ENCODE peak calls at places on chromosomes 3 and 15, in four cellular contexts. One of them, this sample, is unnamed.

GRCh38 chr3:13539671-13540070 is 9.3 kb upstream of the FBLN2 start:
- DNase-seq in ascending aorta: no peak
- DNase-seq in AG04450: no peak
- DNase-seq in body of pancreas: no peak
- DNase-seq in this sample: no peak

GRCh38 chr3:132268956-132269355 is 48.3 kb upstream of the ACP3 start:
- DNase-seq in body of pancreas: no peak
- DNase-seq in ascending aorta: no peak
- DNase-seq in AG04450: peak
- DNase-seq in this sample: no peak

GRCh38 chr3:14925729-14926591 is 21.4 kb upstream of the NR2C2 start:
- DNase-seq in body of pancreas: peak
- DNase-seq in ascending aorta: no peak
- DNase-seq in AG04450: peak
- DNase-seq in this sample: no peak

GRCh38 chr3:111080357-111080937 is 8.8 kb downstream of the NECTIN3 start:
- DNase-seq in AG04450: peak
- DNase-seq in body of pancreas: no peak
- DNase-seq in ascending aorta: no peak
- DNase-seq in this sample: no peak

GRCh38 chr15:60375255-60375809 is 22.5 kb downstream of the ANXA2 start:
- DNase-seq in body of pancreas: no peak
- DNase-seq in AG04450: no peak
- DNase-seq in ascending aorta: no peak
- DNase-seq in this sample: no peak

GRCh38 chr3:119098620-119099222 is 47.2 kb upstream of the TEX55 start:
- DNase-seq in body of pancreas: no peak
- DNase-seq in AG04450: peak
- DNase-seq in ascending aorta: no peak
- DNase-seq in this sample: no peak

GRCh38 chr3:14397531-14397930 is 4.9 kb upstream of the SLC6A6 start:
- DNase-seq in body of pancreas: no peak
- DNase-seq in ascending aorta: no peak
- DNase-seq in AG04450: no peak
- DNase-seq in this sample: no peak

GRCh38 chr3:11434017-11434526 is 161.9 kb downstream of the ATG7 start:
- DNase-seq in AG04450: peak
- DNase-seq in body of pancreas: peak
- DNase-seq in ascending aorta: peak
- DNase-seq in this sample: no peak

GRCh38 chr3:129211772-129212171 is 28.1 kb upstream of the CNBP start:
- DNase-seq in AG04450: no peak
- DNase-seq in ascending aorta: peak
- DNase-seq in body of pancreas: peak
- DNase-seq in this sample: no peak

GRCh38 chr3:188061133-188061532 is 92.8 kb upstream of the LPP start:
- DNase-seq in AG04450: no peak
- DNase-seq in body of pancreas: no peak
- DNase-seq in ascending aorta: peak
- DNase-seq in this sample: no peak

GRCh38 chr15:78714890-78715289 is 73.9 kb upstream of the CHRNB4 start:
- DNase-seq in ascending aorta: no peak
- DNase-seq in AG04450: no peak
- DNase-seq in body of pancreas: no peak
- DNase-seq in this sample: no peak

GRCh38 chr15:70234256-70234965 is 136.7 kb upstream of the TLE3 start:
- DNase-seq in ascending aorta: no peak
- DNase-seq in body of pancreas: no peak
- DNase-seq in AG04450: no peak
- DNase-seq in this sample: no peak

GRCh38 chr3:11567516-11568467 is 75.9 kb downstream of the VGLL4 start:
- DNase-seq in body of pancreas: no peak
- DNase-seq in ascending aorta: peak
- DNase-seq in AG04450: no peak
- DNase-seq in this sample: no peak

GRCh38 chr3:151912041-151912440 is 38.6 kb downstream of the SUCNR1 start:
- DNase-seq in body of pancreas: no peak
- DNase-seq in AG04450: no peak
- DNase-seq in ascending aorta: no peak
- DNase-seq in this sample: no peak

GRCh38 chr15:90659481-90659880 is 57.7 kb upstream of the BLM start:
- DNase-seq in ascending aorta: no peak
- DNase-seq in AG04450: no peak
- DNase-seq in body of pancreas: no peak
- DNase-seq in this sample: no peak

GRCh38 chr3:100030346-100030745 is 84.0 kb downstream of the FILIP1L start:
- DNase-seq in body of pancreas: no peak
- DNase-seq in AG04450: no peak
- DNase-seq in ascending aorta: no peak
- DNase-seq in this sample: no peak

GRCh38 chr15:31271224-31271635 is 55.4 kb upstream of the KLF13 start:
- DNase-seq in body of pancreas: no peak
- DNase-seq in ascending aorta: no peak
- DNase-seq in AG04450: no peak
- DNase-seq in this sample: no peak

GRCh38 chr15:40543631-40544294 is 21.1 kb downstream of the CCDC32 start:
- DNase-seq in AG04450: no peak
- DNase-seq in body of pancreas: no peak
- DNase-seq in ascending aorta: peak
- DNase-seq in this sample: no peak

GRCh38 chr15:89912674-89913396 is at the start of gene ARPIN:
- DNase-seq in ascending aorta: peak
- DNase-seq in body of pancreas: peak
- DNase-seq in AG04450: no peak
- DNase-seq in this sample: no peak

GRCh38 chr3:28467414-28467813 is 118.8 kb upstream of the AZI2 start:
- DNase-seq in ascending aorta: no peak
- DNase-seq in AG04450: no peak
- DNase-seq in body of pancreas: no peak
- DNase-seq in this sample: no peak

GRCh38 chr3:100796556-100796955 is 87.3 kb downstream of the TFG start:
- DNase-seq in AG04450: no peak
- DNase-seq in ascending aorta: no peak
- DNase-seq in body of pancreas: no peak
- DNase-seq in this sample: no peak

GRCh38 chr3:11690863-11691833 is 47.4 kb upstream of the VGLL4 start:
- DNase-seq in AG04450: no peak
- DNase-seq in ascending aorta: no peak
- DNase-seq in body of pancreas: no peak
- DNase-seq in this sample: no peak

GRCh38 chr15:41919954-41920538 is 26.2 kb upstream of the SPTBN5 start:
- DNase-seq in ascending aorta: no peak
- DNase-seq in body of pancreas: peak
- DNase-seq in AG04450: peak
- DNase-seq in this sample: no peak

GRCh38 chr3:55307622-55308021 is 179.5 kb downstream of the WNT5A start:
- DNase-seq in AG04450: no peak
- DNase-seq in ascending aorta: no peak
- DNase-seq in body of pancreas: no peak
- DNase-seq in this sample: no peak

DNA sequence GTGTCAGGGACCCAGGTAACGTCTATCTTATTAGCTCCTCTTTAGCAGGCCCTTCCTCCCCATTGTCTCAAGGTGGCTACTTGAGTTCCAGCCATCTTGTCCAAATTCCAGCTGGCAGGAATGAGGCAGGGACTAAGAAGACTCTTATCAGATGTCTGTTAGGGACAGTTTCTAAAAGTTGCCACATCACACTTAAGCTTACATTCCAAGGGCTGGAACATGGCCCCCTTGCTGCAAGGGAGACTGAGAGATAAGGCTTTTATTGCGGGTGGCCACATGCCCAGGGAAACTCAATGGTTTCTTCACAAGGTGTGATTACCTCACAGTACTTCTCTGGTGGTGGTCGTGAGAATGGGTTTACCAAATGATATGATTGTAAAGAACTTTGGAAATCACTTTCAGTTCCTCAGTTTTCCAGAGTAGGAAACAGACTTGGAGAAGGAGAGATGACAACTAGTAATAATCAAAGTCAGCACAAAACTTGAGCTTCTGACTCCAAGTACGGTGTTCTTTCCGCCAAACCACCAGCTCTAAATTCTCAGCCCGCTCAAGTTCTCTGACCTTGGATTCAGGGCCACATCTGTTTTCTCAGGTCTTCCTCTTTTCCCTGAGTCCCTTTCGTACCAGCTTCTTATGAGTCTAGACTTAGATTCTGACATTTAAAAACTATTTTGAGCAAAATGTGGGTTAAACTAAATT is 14.2 kb downstream of the PDIA5 start:
- DNase-seq in AG04450: no peak
- DNase-seq in body of pancreas: no peak
- DNase-seq in ascending aorta: peak
- DNase-seq in this sample: no peak
- H3K27ac ChIP-seq in AG04450: no peak
- H3K27ac ChIP-seq in body of pancreas: no peak
- H3K27ac ChIP-seq in ascending aorta: no peak
- H3K27ac ChIP-seq in this sample: no peak

DNA sequence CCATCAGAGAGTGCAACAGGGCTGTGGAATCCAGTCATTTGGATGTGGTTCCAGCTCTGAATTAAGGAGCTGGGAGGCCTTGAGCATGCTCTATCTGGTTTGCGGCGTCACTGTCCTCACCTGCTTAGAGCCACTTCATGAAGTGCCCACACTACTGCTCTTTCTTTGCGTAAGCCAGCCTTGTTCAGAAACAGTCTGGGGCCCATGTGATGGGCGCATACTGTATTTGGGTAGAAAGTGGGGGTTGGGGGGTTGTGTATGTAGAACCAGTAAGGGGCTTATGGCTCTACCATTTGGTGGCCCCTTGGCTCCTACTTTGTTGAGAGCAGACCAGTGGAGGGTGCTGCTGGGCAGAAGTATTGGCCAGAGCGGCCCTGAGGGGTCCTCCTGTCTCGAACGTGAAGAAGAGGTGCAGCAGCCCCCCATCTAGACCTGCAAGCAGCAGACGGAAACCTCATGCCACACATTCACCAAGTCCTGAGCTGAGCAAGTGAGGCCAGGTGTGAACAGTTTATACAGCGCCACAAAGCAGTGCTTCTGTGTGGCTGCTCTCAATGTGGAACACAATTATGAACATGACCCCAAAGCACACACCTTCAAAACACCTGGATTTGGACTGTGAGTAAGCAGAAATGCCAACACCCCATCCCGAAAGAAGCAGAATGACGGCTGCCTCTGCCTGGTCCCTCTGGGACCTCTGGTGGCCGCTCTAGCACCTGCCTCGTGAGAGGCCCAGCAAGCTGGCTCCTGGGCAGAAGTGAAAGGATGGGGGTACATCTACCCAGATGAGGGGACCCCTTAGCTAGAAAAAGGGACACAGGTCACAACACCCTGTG is 26.6 kb downstream of the SRPRB start:
- DNase-seq in ascending aorta: no peak
- DNase-seq in AG04450: no peak
- DNase-seq in body of pancreas: no peak
- DNase-seq in this sample: no peak
- TF ChIP-seq CTCF in ascending aorta: no peak
- TF ChIP-seq CTCF in AG04450: no peak
- TF ChIP-seq CTCF in body of pancreas: no peak
- TF ChIP-seq CTCF in this sample: no peak

GRCh38 chr15:98425173-98425572 is 223.2 kb upstream of the IGF1R start:
- DNase-seq in ascending aorta: no peak
- DNase-seq in AG04450: no peak
- DNase-seq in body of pancreas: no peak
- DNase-seq in this sample: no peak

GRCh38 chr15:98433302-98433701 is 215.0 kb upstream of the IGF1R start:
- DNase-seq in AG04450: no peak
- DNase-seq in body of pancreas: no peak
- DNase-seq in ascending aorta: no peak
- DNase-seq in this sample: no peak

GRCh38 chr15:98431171-98431570 is 217.2 kb upstream of the IGF1R start:
- DNase-seq in body of pancreas: no peak
- DNase-seq in AG04450: no peak
- DNase-seq in ascending aorta: no peak
- DNase-seq in this sample: no peak

GRCh38 chr15:98433856-98434255 is 214.5 kb upstream of the IGF1R start:
- DNase-seq in ascending aorta: no peak
- DNase-seq in body of pancreas: no peak
- DNase-seq in AG04450: no peak
- DNase-seq in this sample: no peak

DNA sequence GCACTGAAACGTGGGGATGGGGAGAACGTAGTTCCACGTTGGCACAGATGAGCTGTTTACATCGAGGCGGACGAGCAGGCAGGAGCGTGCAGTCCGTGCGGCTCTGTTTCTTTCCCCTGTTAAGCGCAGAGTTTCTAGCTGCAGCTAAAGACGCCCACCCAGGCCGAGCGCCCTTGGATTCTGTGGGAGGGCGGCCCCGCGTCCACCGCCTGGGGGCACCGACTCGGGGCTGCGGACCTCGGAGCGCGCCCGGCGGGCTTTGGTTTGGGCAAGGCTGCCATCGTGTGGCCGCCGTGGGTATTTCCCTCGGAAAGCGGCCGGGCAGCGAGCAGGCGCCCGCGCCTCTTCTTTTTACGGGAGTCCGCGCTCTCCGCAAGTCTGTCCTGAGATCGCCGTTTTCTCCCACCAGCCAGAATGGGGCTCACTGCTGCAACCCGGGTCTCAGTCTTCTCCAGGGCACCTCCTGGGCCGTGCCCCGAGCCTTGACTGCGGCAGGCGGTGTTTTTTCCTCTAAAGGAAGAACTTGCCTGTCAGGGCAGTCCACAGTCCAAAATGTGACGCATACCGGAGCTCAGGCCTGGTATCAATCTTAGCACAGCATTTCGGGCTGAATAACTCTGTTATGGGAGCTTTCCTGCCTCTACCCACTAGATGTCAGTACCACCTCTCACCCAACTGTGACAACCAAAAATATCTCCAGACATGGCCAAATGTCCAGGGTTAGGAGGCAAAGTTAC is 219.9 kb upstream of the IGF1R start:
- DNase-seq in body of pancreas: peak
- DNase-seq in ascending aorta: peak
- DNase-seq in AG04450: no peak
- DNase-seq in this sample: peak
- H3K4me3 ChIP-seq in body of pancreas: no peak
- H3K4me3 ChIP-seq in ascending aorta: peak
- H3K4me3 ChIP-seq in AG04450: peak
- H3K4me3 ChIP-seq in this sample: peak

DNA sequence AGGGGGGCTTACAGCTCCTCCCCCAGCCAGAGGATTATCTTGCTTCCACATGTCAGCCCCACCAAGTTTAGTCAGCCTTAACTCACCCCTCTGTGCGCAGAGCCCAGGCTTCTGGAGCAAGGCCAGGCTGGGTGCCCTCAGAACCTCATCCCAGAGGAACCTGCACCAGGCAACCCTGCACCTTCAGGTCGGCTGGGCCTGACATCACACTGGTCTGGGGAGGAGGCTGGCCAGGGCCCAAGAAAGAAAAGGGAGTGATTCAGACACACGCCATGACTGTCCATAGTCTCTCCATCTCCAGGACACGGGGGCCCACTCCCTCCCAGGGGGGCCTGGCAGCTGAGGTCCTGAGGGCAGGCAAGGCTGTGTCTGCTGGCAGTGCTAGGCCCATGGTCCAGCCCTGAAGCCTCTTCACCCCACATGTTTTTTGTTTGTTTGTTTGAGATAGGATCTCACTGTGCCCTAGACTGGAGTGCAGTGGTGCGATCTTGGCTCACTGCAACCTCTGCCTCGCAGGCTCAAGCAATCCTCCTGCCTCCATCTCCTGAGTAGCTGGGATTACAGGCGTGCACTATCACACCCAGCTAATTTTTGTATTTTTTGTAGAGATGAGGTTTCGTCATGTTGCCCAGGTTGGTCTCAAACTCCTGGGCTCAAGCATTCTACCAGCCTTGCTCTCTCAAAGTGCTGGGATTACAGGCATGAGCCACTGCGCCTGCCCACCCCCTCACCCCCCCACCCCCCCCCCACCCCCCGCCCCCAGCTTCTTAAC is 11.1 kb downstream of the TNK2 start:
- DNase-seq in ascending aorta: peak
- DNase-seq in AG04450: no peak
- DNase-seq in body of pancreas: no peak
- DNase-seq in this sample: no peak
- H3K27ac ChIP-seq in ascending aorta: peak
- H3K27ac ChIP-seq in AG04450: peak
- H3K27ac ChIP-seq in body of pancreas: peak
- H3K27ac ChIP-seq in this sample: no peak